ENCODE peak calls at places on chromosomes 1 and 21, in ten cellular contexts. P is CD8-positive, alpha-beta T cell; I is upper lobe of right lung; W is GM23248; R is transverse colon; E is lung; L is pancreas; V is uterus; J is PC-3; Q is adipocyte. N is an unnamed sample. For H3K9me3 and H3K4me1, the result is how much of the 10 kb centered on the place peaks cover.

GRCh38 chr1:58592521-58593134 is 15.6 kb upstream of the TACSTD2 start:
- DNase-seq in P (no peak), I (peak), W (peak), R (no peak), E (peak), L (peak), V (peak), J (peak), Q (peak), N (no peak)

GRCh38 chr1:90706437-90707362 is 10.4 kb downstream of the BARHL2 start:
- DNase-seq in P (no peak), I (peak), W (peak), R (no peak), E (peak), L (peak), V (no peak), J (no peak), Q (no peak), N (no peak)

GRCh38 chr1:7281821-7282220 is 489.3 kb upstream of the VAMP3 start:
- DNase-seq in P (no peak), I (no peak), W (peak), R (no peak), E (peak), L (no peak), V (no peak), J (no peak), Q (peak), N (no peak)

GRCh38 chr1:32334274-32334861 is 1.7 kb downstream of the MARCKSL1 start:
- DNase-seq in P (no peak), I (no peak), W (no peak), R (peak), E (no peak), L (no peak), V (no peak), J (no peak), Q (no peak), N (no peak)

GRCh38 chr1:208083016-208083714 is 161.0 kb downstream of the PLXNA2 start:
- DNase-seq in P (no peak), I (no peak), W (no peak), R (no peak), E (no peak), L (no peak), V (no peak), J (no peak), Q (no peak), N (no peak)

GRCh38 chr1:180165509-180166435 is 11.1 kb downstream of the QSOX1 start:
- DNase-seq in P (no peak), I (peak), W (no peak), R (no peak), E (no peak), L (no peak), V (no peak), J (no peak), Q (no peak), N (no peak)

GRCh38 chr1:199404191-199404590 is 623.3 kb upstream of the NR5A2 start:
- DNase-seq in P (no peak), I (no peak), W (peak), R (no peak), E (no peak), L (no peak), V (no peak), J (no peak), Q (peak), N (no peak)

GRCh38 chr1:115295904-115296696 is 41.9 kb downstream of the NGF start:
- DNase-seq in P (no peak), I (no peak), W (peak), R (no peak), E (no peak), L (no peak), V (no peak), J (no peak), Q (no peak), N (no peak)

GRCh38 chr1:245086389-245086969 is 68.3 kb upstream of the KIF26B start:
- DNase-seq in P (no peak), I (no peak), W (peak), R (no peak), E (no peak), L (no peak), V (no peak), J (no peak), Q (peak), N (no peak)

GRCh38 chr1:167273027-167273800 is 52.5 kb downstream of the POU2F1 start:
- DNase-seq in P (no peak), I (no peak), W (peak), R (no peak), E (no peak), L (no peak), V (no peak), J (no peak), Q (peak), N (no peak)

GRCh38 chr1:241639040-241639652 is 1.0 kb downstream of the CHML start:
- DNase-seq in P (no peak), I (no peak), W (peak), R (no peak), E (peak), L (no peak), V (no peak), J (peak), Q (peak), N (peak)

GRCh38 chr1:55212349-55213028 is 2.7 kb downstream of the USP24 start:
- DNase-seq in P (no peak), I (no peak), W (no peak), R (no peak), E (no peak), L (no peak), V (no peak), J (peak), Q (no peak), N (no peak)

GRCh38 chr21:29403922-29404538 is 105.3 kb downstream of the BACH1 start:
- DNase-seq in P (no peak), I (peak), W (no peak), R (no peak), E (peak), L (no peak), V (no peak), J (no peak), Q (no peak), N (no peak)

GRCh38 chr1:186187601-186188000 is 187.5 kb downstream of the TPR start:
- DNase-seq in P (no peak), I (no peak), W (no peak), R (no peak), E (no peak), L (no peak), V (no peak), J (peak), Q (no peak), N (no peak)

GRCh38 chr1:151290709-151291303 is 8.7 kb downstream of the ZNF687 start:
- DNase-seq in P (no peak), I (no peak), W (no peak), R (no peak), E (no peak), L (no peak), V (no peak), J (no peak), Q (no peak), N (no peak)

GRCh38 chr1:235866207-235866912 is at the start of gene LYST:
- DNase-seq in P (peak), I (peak), W (peak), R (peak), E (peak), L (peak), V (peak), J (peak), Q (peak), N (peak)

GRCh38 chr1:16167331-16168143 is 11.7 kb upstream of the EPHA2 start:
- DNase-seq in P (peak), I (peak), W (peak), R (peak), E (no peak), L (peak), V (no peak), J (peak), Q (peak), N (peak)

GRCh38 chr1:200081982-200082272 is 54.4 kb downstream of the NR5A2 start:
- DNase-seq in P (no peak), I (no peak), W (no peak), R (no peak), E (no peak), L (no peak), V (no peak), J (no peak), Q (no peak), N (no peak)

GRCh38 chr1:156859523-156860112 is 701 bp upstream of the INSRR start:
- DNase-seq in P (no peak), I (no peak), W (peak), R (no peak), E (no peak), L (no peak), V (no peak), J (peak), Q (peak), N (peak)
- H3K4me3 ChIP-seq in P (peak), I (peak), W (peak), R (no peak), E (no peak), L (peak), V (peak), J (peak), Q (peak), N (peak)

DNA sequence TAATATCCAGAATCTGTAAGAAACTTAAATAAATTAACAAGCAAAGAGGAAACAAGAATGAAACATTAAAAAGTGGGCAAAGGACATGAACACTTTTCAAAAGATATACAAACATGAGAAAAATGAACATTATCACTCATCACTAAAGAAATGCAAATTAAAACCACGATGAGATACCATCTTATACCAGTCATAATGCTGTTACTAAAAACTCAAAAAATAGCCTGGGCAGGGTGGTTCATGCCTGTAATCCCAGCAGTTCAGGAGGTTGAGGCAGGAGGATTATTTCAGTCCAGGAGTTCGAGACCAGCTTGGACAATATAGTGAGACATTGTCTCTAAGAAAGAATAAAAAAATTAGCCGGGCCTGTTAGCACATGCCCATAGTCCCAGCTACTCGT is 6.1 kb downstream of the ZNF124 start:
- DNase-seq in P (no peak), I (no peak), W (peak), R (no peak), E (no peak), L (no peak), V (no peak), J (no peak), Q (no peak), N (no peak)
- H3K9me3 ChIP-seq in P (under half), I (half or more), W (under half), R (under half), E (under half), L (under half), V (under half), J (under half), Q (under half), N (under half)

GRCh38 chr1:12179111-12179519 is 12.3 kb downstream of the TNFRSF1B start:
- DNase-seq in P (peak), I (no peak), W (no peak), R (peak), E (no peak), L (no peak), V (peak), J (no peak), Q (peak), N (peak)

GRCh38 chr1:12179638-12180121 is 12.9 kb downstream of the TNFRSF1B start:
- DNase-seq in P (no peak), I (no peak), W (no peak), R (no peak), E (no peak), L (no peak), V (no peak), J (no peak), Q (no peak), N (no peak)

GRCh38 chr1:12177156-12177998 is 10.6 kb downstream of the TNFRSF1B start:
- DNase-seq in P (no peak), I (no peak), W (no peak), R (no peak), E (no peak), L (no peak), V (no peak), J (no peak), Q (no peak), N (no peak)

GRCh38 chr1:12177999-12178441 is 11.2 kb downstream of the TNFRSF1B start:
- DNase-seq in P (peak), I (peak), W (peak), R (peak), E (peak), L (peak), V (peak), J (peak), Q (peak), N (peak)

GRCh38 chr1:12178511-12178910 is 11.7 kb downstream of the TNFRSF1B start:
- DNase-seq in P (no peak), I (no peak), W (no peak), R (no peak), E (no peak), L (no peak), V (no peak), J (no peak), Q (no peak), N (no peak)
- H3K4me1 ChIP-seq in P (half or more), I (half or more), W (under half), R (under half), E (under half), L (under half), V (under half), J (under half), Q (under half), N (half or more)

GRCh38 chr1:3072948-3073519 is 4.0 kb downstream of the PRDM16 start:
- DNase-seq in P (no peak), I (no peak), W (no peak), R (no peak), E (no peak), L (no peak), V (no peak), J (no peak), Q (no peak), N (no peak)
- H3K4me3 ChIP-seq in P (no peak), I (peak), W (no peak), R (no peak), E (no peak), L (peak), V (no peak), J (no peak), Q (no peak), N (no peak)

GRCh38 chr1:156478250-156478627 is 22.3 kb downstream of the MEF2D start:
- DNase-seq in P (no peak), I (no peak), W (no peak), R (no peak), E (no peak), L (no peak), V (no peak), J (no peak), Q (no peak), N (no peak)

GRCh38 chr1:156474966-156475365 is 25.6 kb downstream of the MEF2D start:
- DNase-seq in P (no peak), I (peak), W (no peak), R (no peak), E (no peak), L (no peak), V (no peak), J (no peak), Q (no peak), N (no peak)

GRCh38 chr1:156475568-156476500 is 24.7 kb downstream of the MEF2D start:
- DNase-seq in P (no peak), I (peak), W (peak), R (peak), E (no peak), L (peak), V (peak), J (no peak), Q (no peak), N (no peak)

GRCh38 chr1:156477526-156478249 is 22.9 kb downstream of the MEF2D start:
- DNase-seq in P (no peak), I (no peak), W (peak), R (no peak), E (no peak), L (no peak), V (no peak), J (no peak), Q (no peak), N (no peak)

DNA sequence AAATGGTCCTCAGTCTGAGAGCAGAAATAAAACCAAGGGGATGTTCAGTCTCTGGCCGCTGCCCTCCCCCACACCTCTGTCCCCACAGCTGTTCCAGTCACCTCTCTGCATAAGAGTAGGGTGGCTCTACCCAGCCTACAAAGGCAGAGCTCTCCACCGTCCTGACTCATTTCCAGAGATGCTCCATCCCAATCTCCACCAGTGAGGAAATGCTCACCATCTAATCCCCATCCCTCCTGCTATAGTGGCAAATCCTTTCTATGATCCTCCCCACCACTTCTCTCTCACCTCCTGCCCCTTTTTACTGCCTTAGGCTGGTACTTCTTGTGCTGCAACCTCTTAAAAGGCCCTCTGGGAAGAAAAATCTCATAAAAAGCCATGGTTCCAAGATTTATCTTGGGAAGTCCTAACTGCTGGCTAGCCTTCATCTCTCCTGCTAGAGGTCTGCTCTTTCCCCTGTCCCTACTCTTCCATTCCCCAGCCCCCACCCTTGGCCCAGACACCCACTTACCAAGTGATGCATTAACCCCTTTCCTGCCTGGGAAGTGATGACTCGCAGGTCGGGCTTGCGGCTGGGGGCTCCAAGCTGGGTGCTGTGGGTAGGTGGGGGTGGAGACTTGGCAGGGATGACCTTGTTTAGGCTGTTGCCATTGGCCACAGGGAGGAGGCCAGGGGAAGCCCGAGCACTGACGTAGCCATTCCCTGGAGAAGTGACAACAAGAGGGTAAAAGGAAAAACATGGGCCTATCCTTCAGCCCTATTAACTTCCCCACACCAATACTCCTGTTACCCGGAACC is 23.9 kb downstream of the MEF2D start:
- DNase-seq in P (no peak), I (no peak), W (peak), R (no peak), E (no peak), L (no peak), V (peak), J (peak), Q (no peak), N (peak)
- H3K9me3 ChIP-seq in P (under half), I (under half), W (under half), R (under half), E (under half), L (under half), V (under half), J (under half), Q (under half), N (under half)

N was measured in naive thymus-derived CD4-positive, alpha-beta T cell.